ENCODE peak calls at places on chromosome 9, in five cellular contexts. M is type B pancreatic cell, G is endothelial cell, F is fibroblast of the aortic adventitia, O is heart left ventricle. B is an unnamed sample.

GRCh38 chr9:78103971-78104433 is 72.4 kb upstream of the GNAQ start:
- DNase-seq in M (no peak), G (no peak), F (no peak), O (no peak), B (no peak)

GRCh38 chr9:134326754-134327526 is 685 bp downstream of the RXRA start:
- DNase-seq in M (no peak), G (peak; percentile 39), F (peak; percentile 38), O (no peak), B (no peak)

GRCh38 chr9:85859751-85860150 is 81.2 kb upstream of the NAA35 start:
- DNase-seq in M (no peak), G (no peak), F (no peak), O (no peak), B (no peak)

GRCh38 chr9:20290287-20290686 is 332.0 kb downstream of the MLLT3 start:
- DNase-seq in M (no peak), G (no peak), F (no peak), O (no peak), B (no peak)

GRCh38 chr9:99249619-99250018 is 27.5 kb downstream of the SEC61B start:
- DNase-seq in M (no peak), G (no peak), F (no peak), O (no peak), B (no peak)

GRCh38 chr9:71854811-71855210 is 56.2 kb downstream of the ABHD17B start:
- DNase-seq in M (no peak), G (no peak), F (no peak), O (no peak), B (no peak)

GRCh38 chr9:87029904-87030303 is 82.6 kb upstream of the GAS1 start:
- DNase-seq in M (no peak), G (no peak), F (no peak), O (no peak), B (no peak)

GRCh38 chr9:117574099-117574498 is 130.1 kb upstream of the TLR4 start:
- DNase-seq in M (no peak), G (no peak), F (no peak), O (no peak), B (no peak)

DNA sequence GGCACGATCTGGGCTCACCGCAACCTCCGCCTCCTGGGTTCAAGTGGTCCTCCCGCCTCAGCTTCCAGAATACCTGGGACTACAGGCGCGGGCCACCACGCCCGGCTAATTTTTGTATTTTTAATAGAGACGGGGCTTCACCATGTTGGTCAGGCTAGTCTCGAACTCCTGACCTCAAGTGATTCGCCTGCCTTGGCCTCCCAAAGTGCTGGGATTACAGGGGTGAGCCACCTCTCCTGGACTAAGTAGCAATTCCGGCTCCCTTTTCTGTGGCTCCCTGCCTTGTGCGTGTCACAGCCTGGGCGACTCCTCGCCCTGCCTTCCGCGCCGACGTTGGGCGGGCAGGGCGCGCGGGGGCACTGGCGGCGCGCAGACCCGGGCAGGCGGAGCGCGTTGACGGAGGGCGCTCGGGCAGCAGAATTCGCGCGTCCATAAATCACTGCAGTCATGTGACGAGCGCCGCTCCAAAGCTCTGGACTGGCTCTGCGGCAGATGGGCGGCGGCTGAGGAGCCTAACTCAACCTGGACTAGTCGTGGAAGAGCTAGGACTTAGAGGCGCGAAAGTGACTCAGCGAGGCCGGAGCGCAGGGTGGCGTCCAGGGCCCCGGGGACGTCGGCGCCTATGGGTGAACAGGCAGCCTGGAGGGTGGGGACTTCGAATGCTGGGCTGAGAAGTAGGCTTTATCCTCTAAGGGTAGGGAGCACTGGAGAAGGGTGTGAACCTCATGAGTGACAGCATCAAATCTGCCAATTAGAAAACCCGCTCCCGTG is 1.4 kb upstream of the CIZ1 start:
- DNase-seq in M (no peak), G (peak; percentile 51), F (peak; percentile 89), O (peak; percentile 87), B (no peak)
- TF ChIP-seq CTCF in M (no peak), G (peak; percentile 13), F (no peak), O (no peak), B (no peak)

DNA sequence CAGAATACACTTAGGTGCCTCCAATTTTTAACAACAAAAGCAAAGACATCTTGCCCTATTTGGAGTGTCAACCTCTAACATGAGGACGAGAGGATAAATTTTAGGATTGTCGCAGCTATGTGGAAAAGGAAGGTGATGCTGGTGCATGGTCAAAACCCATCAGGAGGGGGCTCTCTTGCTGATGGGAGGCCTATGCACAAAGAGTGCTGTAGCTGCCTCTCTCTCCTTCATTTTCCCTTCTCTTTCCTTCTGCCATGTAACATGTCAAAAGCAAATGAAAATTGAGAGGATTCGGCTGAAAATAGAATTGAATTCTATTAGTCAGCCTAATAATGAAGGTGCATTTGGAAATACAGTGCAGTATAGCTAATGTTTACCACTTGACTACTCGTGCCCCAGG is 578.7 kb upstream of the ZNF462 start:
- DNase-seq in M (no peak), G (peak; percentile 34), F (no peak), O (no peak), B (no peak)
- TF ChIP-seq CTCF in M (peak; percentile 63), G (peak; percentile 27), F (no peak), O (no peak), B (peak; percentile 34)

DNA sequence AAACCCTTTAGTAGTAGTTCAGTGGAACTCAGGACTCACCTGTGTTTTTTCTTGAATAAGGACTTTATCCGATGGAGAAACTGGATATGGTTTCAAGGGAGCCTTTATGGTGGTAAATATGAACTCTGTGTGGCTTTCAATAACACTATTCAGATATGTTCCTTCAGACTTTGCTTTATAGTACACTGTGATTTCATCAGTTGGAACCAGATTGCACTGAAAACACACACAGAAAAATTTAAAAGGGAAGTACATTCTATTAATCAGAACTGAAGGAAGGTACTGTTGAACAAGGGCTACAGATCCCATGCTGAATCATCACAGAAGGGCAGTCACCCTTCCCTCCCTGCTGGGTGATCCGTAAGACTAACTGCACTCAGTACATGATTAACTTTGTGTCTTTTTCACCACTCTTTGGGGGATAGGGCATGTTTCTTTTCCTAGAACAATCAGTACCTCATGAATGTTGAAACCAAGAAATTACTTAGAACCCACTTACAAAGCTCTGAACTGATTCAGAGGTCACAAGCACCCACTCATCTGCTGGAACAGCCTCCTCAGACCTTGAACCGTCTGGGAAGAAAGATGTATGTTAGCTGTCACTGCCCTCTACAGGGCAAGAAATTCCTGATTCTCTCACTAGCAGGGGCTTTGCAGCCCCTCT is 51.2 kb downstream of the IARS1 start:
- DNase-seq in M (no peak), G (peak; percentile 24), F (peak; percentile 73), O (no peak), B (no peak)
- TF ChIP-seq CTCF in M (peak; percentile 69), G (no peak), F (peak; percentile 42), O (peak; percentile 26), B (peak; percentile 76)

GRCh38 chr9:75483636-75484035 is 395.3 kb downstream of the OSTF1 start:
- DNase-seq in M (no peak), G (no peak), F (no peak), O (no peak), B (no peak)

GRCh38 chr9:75488082-75488713 is 399.9 kb downstream of the OSTF1 start:
- DNase-seq in M (no peak), G (no peak), F (no peak), O (no peak), B (no peak)

GRCh38 chr9:75482566-75482965 is 394.3 kb downstream of the OSTF1 start:
- DNase-seq in M (no peak), G (no peak), F (no peak), O (no peak), B (no peak)
- TF ChIP-seq CTCF in M (no peak), G (no peak), F (no peak), O (no peak), B (peak; percentile 40)

DNA sequence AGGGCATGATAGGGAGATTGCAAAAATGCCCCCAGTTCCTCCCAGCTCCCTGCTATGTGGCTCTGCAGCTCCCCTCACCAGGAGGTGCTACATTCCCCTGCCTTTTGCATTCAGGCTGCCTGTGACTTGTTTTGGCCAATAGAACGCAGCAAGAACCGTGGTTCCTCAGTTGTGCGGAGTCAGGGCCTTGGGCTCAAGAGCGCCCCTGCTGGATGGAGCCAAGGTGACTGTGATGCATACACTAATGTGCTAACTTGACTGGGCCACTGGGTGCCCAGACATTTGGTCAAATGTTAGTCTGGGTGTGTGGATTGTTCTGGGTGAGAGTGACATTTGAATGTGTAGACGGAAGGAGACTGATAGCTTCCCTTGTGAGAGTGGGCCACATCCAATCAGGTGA is 123.3 kb upstream of the MVB12B start:
- DNase-seq in M (no peak), G (no peak), F (no peak), O (no peak), B (no peak)
- TF ChIP-seq CTCF in M (peak; percentile 53), G (no peak), F (no peak), O (no peak), B (peak; percentile 14)

GRCh38 chr9:3436629-3437028 is 89.2 kb downstream of the RFX3 start:
- DNase-seq in M (no peak), G (no peak), F (peak; percentile 20), O (no peak), B (no peak)

GRCh38 chr9:3437031-3437430 is 88.8 kb downstream of the RFX3 start:
- DNase-seq in M (no peak), G (no peak), F (no peak), O (no peak), B (no peak)

GRCh38 chr9:3444016-3444415 is 81.8 kb downstream of the RFX3 start:
- DNase-seq in M (no peak), G (no peak), F (no peak), O (no peak), B (no peak)

GRCh38 chr9:3446313-3446712 is 79.5 kb downstream of the RFX3 start:
- DNase-seq in M (no peak), G (no peak), F (no peak), O (no peak), B (no peak)

DNA sequence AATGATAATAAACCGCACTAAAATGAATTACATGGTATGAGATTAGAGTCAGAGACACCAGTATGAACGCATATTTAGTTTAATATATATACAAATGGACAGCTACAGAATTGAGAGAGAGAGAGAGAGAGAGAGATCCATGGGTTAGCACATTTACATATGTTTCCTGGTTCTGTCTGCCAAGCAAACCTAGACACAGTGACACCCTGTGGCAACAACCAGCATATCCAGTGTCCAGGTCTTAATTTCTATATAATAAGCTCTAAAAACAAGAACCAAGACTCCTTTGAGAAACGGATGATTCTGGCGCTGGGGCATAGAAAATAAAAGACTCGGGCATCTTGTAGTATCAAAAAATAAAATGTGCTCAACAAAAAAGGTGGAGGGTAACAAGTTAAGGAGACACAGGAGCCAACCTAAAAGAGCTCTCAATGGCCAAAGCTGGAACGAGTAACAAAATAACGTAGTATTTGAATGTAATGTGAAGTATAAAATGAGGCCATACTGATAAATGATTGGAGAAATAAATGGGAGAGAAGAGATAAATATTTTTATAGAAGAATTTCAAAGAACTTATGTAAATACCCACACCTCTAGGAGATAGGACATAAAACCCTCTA is 84.5 kb downstream of the RFX3 start:
- DNase-seq in M (no peak), G (peak; percentile 40), F (peak; percentile 79), O (peak; percentile 26), B (no peak)
- TF ChIP-seq CTCF in M (peak; percentile 74), G (no peak), F (peak; percentile 76), O (peak; percentile 28), B (peak; percentile 70)

GRCh38 chr9:81620009-81620405 is 69.3 kb downstream of the TLE1 start:
- DNase-seq in M (no peak), G (no peak), F (no peak), O (no peak), B (no peak)

GRCh38 chr9:81619353-81620008 is 69.9 kb downstream of the TLE1 start:
- DNase-seq in M (no peak), G (no peak), F (peak; percentile 39), O (no peak), B (no peak)

GRCh38 chr9:81621111-81621510 is 68.2 kb downstream of the TLE1 start:
- DNase-seq in M (no peak), G (no peak), F (no peak), O (no peak), B (no peak)

GRCh38 chr9:81616141-81616540 is 73.2 kb downstream of the TLE1 start:
- DNase-seq in M (no peak), G (no peak), F (no peak), O (no peak), B (no peak)

GRCh38 chr9:81618923-81619322 is 70.4 kb downstream of the TLE1 start:
- DNase-seq in M (no peak), G (no peak), F (no peak), O (no peak), B (no peak)
- TF ChIP-seq CTCF in M (no peak), G (no peak), F (no peak), O (no peak), B (no peak)

B was measured in osteocyte.